ENCODE peak calls at places on chromosomes 1 and 21, in nine cellular contexts. J is HCT116, L is endothelial cell of umbilical vein, R is H9, W is fibroblast of lung, C is colonic mucosa, F is neural progenitor cell, A is neuronal stem cell, S is mesendoderm. Y is an unnamed sample.

GRCh38 chr1:20634065-20634593 is 871 bp downstream of the PINK1 start:
- DNase-seq in J (no peak), L (no peak), R (no peak), W (no peak), C (no peak), F (peak), A (no peak), S (no peak), Y (no peak)

GRCh38 chr21:37072239-37072987 is 458 bp downstream of the PIGP start:
- DNase-seq in J (no peak), L (no peak), R (no peak), W (no peak), C (peak), F (peak), A (no peak), S (no peak), Y (no peak)

GRCh38 chr1:37704966-37705365 is 12.7 kb downstream of the CDCA8 start:
- DNase-seq in J (no peak), L (no peak), R (no peak), W (peak), C (no peak), F (no peak), A (no peak), S (no peak), Y (no peak)

GRCh38 chr21:28633803-28634572 is 358.7 kb downstream of the LTN1 start:
- DNase-seq in J (no peak), L (peak), R (no peak), W (peak), C (no peak), F (no peak), A (no peak), S (no peak), Y (no peak)

GRCh38 chr1:234303231-234303630 is 70.0 kb upstream of the COA6 start:
- DNase-seq in J (no peak), L (no peak), R (no peak), W (no peak), C (no peak), F (no peak), A (no peak), S (no peak), Y (no peak)

GRCh38 chr21:39648879-39649278 is 36.1 kb downstream of the B3GALT5 start:
- DNase-seq in J (no peak), L (no peak), R (no peak), W (no peak), C (no peak), F (no peak), A (no peak), S (no peak), Y (no peak)

GRCh38 chr1:221724931-221725605 is 16.8 kb downstream of the DUSP10 start:
- DNase-seq in J (no peak), L (no peak), R (no peak), W (peak), C (no peak), F (no peak), A (no peak), S (no peak), Y (no peak)

GRCh38 chr1:234554157-234554477 is 55.9 kb downstream of the IRF2BP2 start:
- DNase-seq in J (no peak), L (no peak), R (no peak), W (no peak), C (no peak), F (no peak), A (no peak), S (no peak), Y (no peak)

GRCh38 chr21:46096596-46096981 is 1.3 kb upstream of the COL6A2 start:
- DNase-seq in J (no peak), L (no peak), R (peak), W (no peak), C (no peak), F (no peak), A (no peak), S (no peak), Y (peak)

GRCh38 chr1:32900956-32901822 is at the start of gene TMEM54:
- DNase-seq in J (no peak), L (no peak), R (no peak), W (peak), C (peak), F (peak), A (no peak), S (no peak), Y (peak)

GRCh38 chr1:147534386-147534785 is 6.9 kb upstream of the BCL9 start:
- DNase-seq in J (no peak), L (no peak), R (no peak), W (peak), C (no peak), F (no peak), A (no peak), S (peak), Y (no peak)

GRCh38 chr1:67317803-67318202 is 10.1 kb downstream of the IL12RB2 start:
- DNase-seq in J (no peak), L (no peak), R (no peak), W (no peak), C (no peak), F (no peak), A (no peak), S (no peak), Y (no peak)

GRCh38 chr1:32374193-32374592 is 11.9 kb downstream of the TSSK3 start:
- DNase-seq in J (no peak), L (no peak), R (no peak), W (no peak), C (no peak), F (no peak), A (no peak), S (no peak), Y (no peak)

GRCh38 chr1:174160109-174160473 is 771 bp downstream of the RABGAP1L start:
- DNase-seq in J (no peak), L (peak), R (peak), W (peak), C (peak), F (peak), A (no peak), S (peak), Y (peak)

GRCh38 chr1:15180945-15181523 is 27.5 kb downstream of the TMEM51 start:
- DNase-seq in J (no peak), L (no peak), R (no peak), W (no peak), C (peak), F (no peak), A (no peak), S (no peak), Y (no peak)

GRCh38 chr1:72063364-72063763 is 219.0 kb downstream of the NEGR1 start:
- DNase-seq in J (no peak), L (no peak), R (no peak), W (no peak), C (no peak), F (no peak), A (no peak), S (no peak), Y (no peak)

GRCh38 chr1:15610167-15610566 is 7.1 kb upstream of the DDI2 start:
- DNase-seq in J (no peak), L (no peak), R (no peak), W (no peak), C (no peak), F (no peak), A (no peak), S (no peak), Y (no peak)

GRCh38 chr1:245673920-245674414 is 519.2 kb downstream of the KIF26B start:
- DNase-seq in J (no peak), L (no peak), R (no peak), W (peak), C (no peak), F (no peak), A (no peak), S (no peak), Y (no peak)

GRCh38 chr1:160904783-160905616 is 20.0 kb upstream of the ITLN1 start:
- DNase-seq in J (no peak), L (peak), R (no peak), W (no peak), C (no peak), F (no peak), A (no peak), S (peak), Y (no peak)

GRCh38 chr1:146007048-146007784 is 10.8 kb upstream of the TXNIP start:
- DNase-seq in J (peak), L (peak), R (no peak), W (peak), C (peak), F (peak), A (peak), S (peak), Y (no peak)

GRCh38 chr1:239811211-239811902 is 280.3 kb upstream of the FMN2 start:
- DNase-seq in J (no peak), L (no peak), R (peak), W (no peak), C (no peak), F (peak), A (no peak), S (peak), Y (no peak)

GRCh38 chr1:44417351-44418021 is 12.4 kb downstream of the RNF220 start:
- DNase-seq in J (no peak), L (peak), R (peak), W (no peak), C (no peak), F (peak), A (peak), S (peak), Y (peak)

GRCh38 chr1:8121261-8122159 is 95.4 kb upstream of the ERRFI1 start:
- DNase-seq in J (peak), L (peak), R (peak), W (peak), C (peak), F (no peak), A (no peak), S (peak), Y (peak)

GRCh38 chr1:51072040-51072439 is 30.0 kb upstream of the C1orf185 start:
- DNase-seq in J (no peak), L (no peak), R (no peak), W (no peak), C (peak), F (no peak), A (no peak), S (peak), Y (no peak)

GRCh38 chr1:31725134-31725533 is 21.3 kb upstream of the COL16A1 start:
- DNase-seq in J (no peak), L (no peak), R (no peak), W (no peak), C (no peak), F (no peak), A (no peak), S (peak), Y (no peak)

GRCh38 chr1:115641762-115642167 is at the start of gene VANGL1:
- DNase-seq in J (no peak), L (peak), R (peak), W (peak), C (peak), F (peak), A (peak), S (peak), Y (peak)

GRCh38 chr1:4062041-4062440 is 162.0 kb upstream of the C1orf174 start:
- DNase-seq in J (no peak), L (no peak), R (no peak), W (no peak), C (no peak), F (no peak), A (no peak), S (no peak), Y (no peak)

GRCh38 chr1:240164742-240165141 is 73.1 kb downstream of the FMN2 start:
- DNase-seq in J (no peak), L (no peak), R (no peak), W (no peak), C (no peak), F (no peak), A (no peak), S (no peak), Y (no peak)

GRCh38 chr1:14842891-14843290 is 244.4 kb downstream of the KAZN start:
- DNase-seq in J (no peak), L (no peak), R (no peak), W (peak), C (no peak), F (no peak), A (no peak), S (no peak), Y (no peak)

GRCh38 chr1:41955461-41956159 is 36.9 kb upstream of the HIVEP3 start:
- DNase-seq in J (peak), L (peak), R (no peak), W (peak), C (no peak), F (peak), A (peak), S (peak), Y (no peak)

GRCh38 chr1:224378855-224379631 is 22.4 kb downstream of the CNIH4 start:
- DNase-seq in J (no peak), L (no peak), R (no peak), W (no peak), C (no peak), F (no peak), A (no peak), S (no peak), Y (no peak)

GRCh38 chr1:89890085-89890754 is 69.4 kb downstream of the LRRC8D start:
- DNase-seq in J (peak), L (peak), R (no peak), W (peak), C (no peak), F (no peak), A (no peak), S (peak), Y (no peak)

GRCh38 chr1:164765557-164765956 is 206.6 kb downstream of the PBX1 start:
- DNase-seq in J (no peak), L (no peak), R (no peak), W (peak), C (no peak), F (no peak), A (no peak), S (peak), Y (no peak)

GRCh38 chr1:29166291-29166878 is 15.3 kb downstream of the SRSF4 start:
- DNase-seq in J (no peak), L (no peak), R (peak), W (no peak), C (no peak), F (no peak), A (no peak), S (peak), Y (no peak)

GRCh38 chr1:11062965-11063401 is 3.2 kb upstream of the SRM start:
- DNase-seq in J (no peak), L (no peak), R (no peak), W (no peak), C (no peak), F (no peak), A (no peak), S (no peak), Y (peak)
- H3K27ac ChIP-seq in J (no peak), L (no peak), R (no peak), W (no peak), C (no peak), F (no peak), A (no peak), S (no peak), Y (no peak)

GRCh38 chr1:62782197-62782886 is 1.6 kb upstream of the ATG4C start:
- DNase-seq in J (no peak), L (no peak), R (no peak), W (peak), C (no peak), F (no peak), A (no peak), S (no peak), Y (no peak)
- H3K9ac ChIP-seq in J (no peak), L (no peak), R (no peak), W (no peak), C (no peak), F (no peak), A (no peak), S (no peak), Y (no peak)

GRCh38 chr1:100321098-100321493 is 31.2 kb upstream of the CDC14A start:
- DNase-seq in J (no peak), L (no peak), R (no peak), W (no peak), C (no peak), F (no peak), A (no peak), S (no peak), Y (no peak)

GRCh38 chr1:100320311-100321097 is 31.8 kb upstream of the CDC14A start:
- DNase-seq in J (no peak), L (no peak), R (no peak), W (no peak), C (no peak), F (no peak), A (no peak), S (no peak), Y (no peak)

GRCh38 chr1:100325415-100326324 is 26.6 kb upstream of the CDC14A start:
- DNase-seq in J (no peak), L (no peak), R (no peak), W (no peak), C (no peak), F (no peak), A (no peak), S (no peak), Y (no peak)

GRCh38 chr1:100323428-100324106 is 28.7 kb upstream of the CDC14A start:
- DNase-seq in J (no peak), L (no peak), R (no peak), W (no peak), C (no peak), F (no peak), A (no peak), S (no peak), Y (no peak)

DNA sequence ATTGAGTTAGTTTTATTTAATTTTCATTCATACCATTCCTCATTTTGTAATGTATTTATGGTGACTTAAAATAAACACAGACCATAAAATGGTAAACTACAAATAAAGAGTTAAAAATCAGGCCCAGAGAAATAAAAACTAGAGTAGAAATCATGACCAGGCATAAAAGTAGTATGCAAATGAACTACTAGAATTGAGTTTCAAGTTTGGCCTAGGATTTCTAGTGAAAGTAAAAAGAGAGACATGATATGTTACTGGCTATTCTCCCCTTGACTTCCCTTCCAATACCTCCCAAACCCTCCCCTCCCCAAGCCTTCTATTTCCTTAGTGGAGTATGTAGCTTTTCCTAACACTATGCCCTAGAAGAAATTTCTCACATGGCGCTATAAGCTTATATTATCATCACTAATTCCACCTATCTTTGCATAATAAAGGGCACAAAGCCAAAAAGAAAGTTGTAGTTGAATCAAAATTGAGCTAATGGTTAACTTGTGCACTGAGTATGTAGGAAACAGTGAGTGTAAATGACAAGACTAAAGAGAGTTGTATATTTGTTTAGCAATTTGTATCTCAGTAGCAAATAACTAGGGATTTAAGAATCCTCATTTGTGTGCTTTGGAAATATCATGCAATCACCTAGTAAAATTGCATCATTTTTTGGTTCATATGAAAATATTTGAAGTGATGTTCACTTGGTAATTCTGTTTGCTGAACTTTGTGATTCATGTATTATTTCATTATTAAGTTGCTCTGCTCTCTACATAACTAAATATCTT is 29.7 kb upstream of the CDC14A start:
- DNase-seq in J (no peak), L (no peak), R (no peak), W (peak), C (no peak), F (no peak), A (no peak), S (no peak), Y (no peak)
- H3K27ac ChIP-seq in J (no peak), L (no peak), R (no peak), W (no peak), C (no peak), F (no peak), A (no peak), S (no peak), Y (no peak)

GRCh38 chr1:202592141-202592540 is 118.1 kb downstream of the SYT2 start:
- DNase-seq in J (no peak), L (no peak), R (no peak), W (no peak), C (no peak), F (no peak), A (no peak), S (no peak), Y (no peak)

GRCh38 chr1:202589190-202589680 is 121.0 kb downstream of the SYT2 start:
- DNase-seq in J (peak), L (peak), R (peak), W (peak), C (peak), F (no peak), A (no peak), S (peak), Y (peak)

GRCh38 chr1:202590119-202590518 is 120.1 kb downstream of the SYT2 start:
- DNase-seq in J (no peak), L (no peak), R (no peak), W (no peak), C (no peak), F (no peak), A (no peak), S (no peak), Y (no peak)

GRCh38 chr1:202591523-202591922 is 118.7 kb downstream of the SYT2 start:
- DNase-seq in J (no peak), L (no peak), R (no peak), W (no peak), C (no peak), F (no peak), A (no peak), S (no peak), Y (no peak)

GRCh38 chr1:202590975-202591411 is 119.3 kb downstream of the SYT2 start:
- DNase-seq in J (no peak), L (no peak), R (no peak), W (no peak), C (no peak), F (no peak), A (no peak), S (no peak), Y (peak)
- H3K9ac ChIP-seq in J (no peak), L (no peak), R (no peak), W (no peak), C (no peak), F (no peak), A (peak), S (no peak), Y (no peak)

GRCh38 chr1:186042216-186042615 is 308.0 kb downstream of the HMCN1 start:
- DNase-seq in J (no peak), L (no peak), R (no peak), W (no peak), C (no peak), F (no peak), A (no peak), S (no peak), Y (no peak)
- H3K27ac ChIP-seq in J (no peak), L (no peak), R (no peak), W (no peak), C (no peak), F (no peak), A (no peak), S (no peak), Y (no peak)

GRCh38 chr1:202807367-202807925 is 775 bp downstream of the KDM5B start:
- DNase-seq in J (no peak), L (no peak), R (no peak), W (peak), C (peak), F (peak), A (no peak), S (no peak), Y (peak)
- H3K9ac ChIP-seq in J (peak), L (peak), R (peak), W (peak), C (peak), F (peak), A (peak), S (peak), Y (peak)

GRCh38 chr1:24237046-24237371 is 49.9 kb upstream of the IFNLR1 start:
- DNase-seq in J (no peak), L (no peak), R (no peak), W (no peak), C (no peak), F (no peak), A (no peak), S (no peak), Y (no peak)
- H3K27ac ChIP-seq in J (no peak), L (no peak), R (no peak), W (no peak), C (no peak), F (no peak), A (no peak), S (no peak), Y (no peak)

DNA sequence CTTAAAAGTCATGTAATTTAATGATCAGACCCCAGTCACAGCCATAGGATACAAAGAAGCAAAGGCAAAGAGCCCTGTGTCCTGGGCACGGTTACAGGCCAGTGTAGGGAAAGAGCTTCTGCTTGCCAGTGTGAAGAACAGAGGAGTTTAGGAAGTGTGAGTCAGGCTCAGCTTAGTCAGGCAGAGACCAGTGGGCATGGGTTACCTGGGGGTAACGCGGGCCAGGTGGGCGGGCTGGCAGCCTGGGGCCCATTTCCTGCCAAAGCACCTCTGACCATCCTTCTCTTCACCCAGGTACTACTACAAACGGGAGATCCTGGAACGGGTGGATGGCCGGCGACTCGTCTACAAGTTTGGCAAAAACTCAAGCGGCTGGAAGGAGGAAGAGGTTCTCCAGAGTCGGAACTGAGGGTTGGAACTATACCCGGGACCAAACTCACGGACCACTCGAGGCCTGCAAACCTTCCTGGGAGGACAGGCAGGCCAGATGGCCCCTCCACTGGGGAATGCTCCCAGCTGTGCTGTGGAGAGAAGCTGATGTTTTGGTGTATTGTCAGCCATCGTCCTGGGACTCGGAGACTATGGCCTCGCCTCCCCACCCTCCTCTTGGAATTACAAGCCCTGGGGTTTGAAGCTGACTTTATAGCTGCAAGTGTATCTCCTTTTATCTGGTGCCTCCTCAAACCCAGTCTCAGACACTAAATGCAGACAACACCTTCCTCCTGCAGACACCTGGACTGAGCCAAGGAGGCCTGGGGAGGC is 4.7 kb downstream of the ELF3 start:
- DNase-seq in J (no peak), L (no peak), R (no peak), W (no peak), C (peak), F (no peak), A (no peak), S (no peak), Y (no peak)
- H3K9ac ChIP-seq in J (peak), L (no peak), R (no peak), W (no peak), C (peak), F (no peak), A (no peak), S (no peak), Y (no peak)

GRCh38 chr1:172826096-172826741 is 167.3 kb downstream of the FASLG start:
- DNase-seq in J (peak), L (peak), R (no peak), W (peak), C (peak), F (peak), A (no peak), S (peak), Y (no peak)
- H3K27ac ChIP-seq in J (peak), L (peak), R (no peak), W (peak), C (peak), F (no peak), A (no peak), S (no peak), Y (peak)